ENCODE peak calls at places on chromosomes 2 and 18, in eight cellular contexts. X, L, Y, A, I, B, U and J are unnamed samples. For H3K36me3, the result is how much of the 10 kb centered on the place peaks cover.

GRCh38 chr2:241009601-241010530 is 11.4 kb downstream of the SNED1 start:
- DNase-seq in X (peak), L (peak), Y (peak), A (peak), I (no peak), B (peak), U (peak), J (no peak)

GRCh38 chr2:64639691-64640090 is 14.0 kb downstream of the SERTAD2 start:
- DNase-seq in X (no peak), L (no peak), Y (no peak), A (no peak), I (no peak), B (no peak), U (no peak), J (no peak)

GRCh38 chr2:237475704-237476107 is 11.3 kb upstream of the MLPH start:
- DNase-seq in X (no peak), L (peak), Y (peak), A (no peak), I (peak), B (no peak), U (no peak), J (no peak)

GRCh38 chr2:239593965-239594771 is 193.3 kb upstream of the HDAC4 start:
- DNase-seq in X (no peak), L (no peak), Y (peak), A (peak), I (no peak), B (no peak), U (peak), J (no peak)

GRCh38 chr18:52903858-52904257 is 563.9 kb downstream of the DCC start:
- DNase-seq in X (no peak), L (peak), Y (peak), A (peak), I (peak), B (no peak), U (peak), J (no peak)

GRCh38 chr2:207256026-207256425 is 90.3 kb upstream of the KLF7 start:
- DNase-seq in X (no peak), L (no peak), Y (no peak), A (no peak), I (no peak), B (no peak), U (no peak), J (no peak)

GRCh38 chr18:44589709-44590108 is 91.0 kb upstream of the SETBP1 start:
- DNase-seq in X (peak), L (peak), Y (no peak), A (no peak), I (no peak), B (no peak), U (no peak), J (no peak)

GRCh38 chr2:86249176-86249842 is 50.1 kb downstream of the MRPL35 start:
- DNase-seq in X (peak), L (peak), Y (no peak), A (no peak), I (peak), B (no peak), U (peak), J (peak)

GRCh38 chr2:80078290-80079036 is 226.1 kb downstream of the LRRTM1 start:
- DNase-seq in X (no peak), L (no peak), Y (no peak), A (no peak), I (no peak), B (no peak), U (no peak), J (no peak)

GRCh38 chr2:102630458-102630857 is 11.1 kb downstream of the SLC9A2 start:
- DNase-seq in X (no peak), L (no peak), Y (no peak), A (no peak), I (no peak), B (no peak), U (no peak), J (no peak)

GRCh38 chr18:21638822-21639221 is 26.7 kb downstream of the SNRPD1 start:
- DNase-seq in X (no peak), L (no peak), Y (no peak), A (no peak), I (no peak), B (no peak), U (no peak), J (no peak)

GRCh38 chr2:5227062-5227699 is 465.0 kb upstream of the SOX11 start:
- DNase-seq in X (no peak), L (no peak), Y (no peak), A (no peak), I (no peak), B (no peak), U (no peak), J (peak)

GRCh38 chr2:212863185-212863588 is 288.2 kb downstream of the IKZF2 start:
- DNase-seq in X (no peak), L (peak), Y (peak), A (peak), I (peak), B (no peak), U (no peak), J (no peak)

GRCh38 chr2:240502059-240502429 is 55.7 kb downstream of the ANKMY1 start:
- DNase-seq in X (no peak), L (no peak), Y (peak), A (no peak), I (no peak), B (no peak), U (no peak), J (no peak)

GRCh38 chr2:110789706-110790105 is 57.3 kb downstream of the ACOXL start:
- DNase-seq in X (no peak), L (no peak), Y (no peak), A (no peak), I (no peak), B (no peak), U (no peak), J (no peak)

GRCh38 chr2:169528271-169528701 is 18.8 kb downstream of the KLHL41 start:
- DNase-seq in X (no peak), L (peak), Y (peak), A (peak), I (peak), B (peak), U (peak), J (peak)

GRCh38 chr2:118940486-118941120 is 1.4 kb upstream of the MARCO start:
- DNase-seq in X (no peak), L (no peak), Y (peak), A (no peak), I (no peak), B (no peak), U (peak), J (no peak)

GRCh38 chr2:165016772-165017411 is 61.6 kb upstream of the SLC38A11 start:
- DNase-seq in X (peak), L (peak), Y (no peak), A (no peak), I (peak), B (no peak), U (peak), J (no peak)

GRCh38 chr2:223586261-223586660 is 15.9 kb downstream of the SCG2 start:
- DNase-seq in X (peak), L (peak), Y (no peak), A (no peak), I (no peak), B (no peak), U (no peak), J (no peak)

GRCh38 chr2:128589681-128590080 is 271.0 kb upstream of the HS6ST1 start:
- DNase-seq in X (no peak), L (no peak), Y (no peak), A (no peak), I (no peak), B (no peak), U (no peak), J (no peak)

GRCh38 chr18:3447035-3447894 is 2.7 kb upstream of the TGIF1 start:
- DNase-seq in X (no peak), L (peak), Y (peak), A (no peak), I (no peak), B (no peak), U (peak), J (no peak)

GRCh38 chr2:205689837-205690236 is 7.5 kb downstream of the NRP2 start:
- DNase-seq in X (no peak), L (no peak), Y (no peak), A (no peak), I (no peak), B (no peak), U (no peak), J (no peak)

GRCh38 chr2:23685201-23685600 is 241.7 kb downstream of the ATAD2B start:
- DNase-seq in X (no peak), L (peak), Y (no peak), A (no peak), I (no peak), B (peak), U (no peak), J (no peak)

GRCh38 chr2:61707984-61708852 is 145.6 kb downstream of the FAM161A start:
- DNase-seq in X (no peak), L (peak), Y (no peak), A (no peak), I (no peak), B (no peak), U (peak), J (peak)

GRCh38 chr18:59760212-59760997 is 63.2 kb upstream of the CCBE1 start:
- DNase-seq in X (no peak), L (no peak), Y (no peak), A (no peak), I (no peak), B (no peak), U (no peak), J (no peak)

GRCh38 chr2:136246086-136246669 is 128.2 kb upstream of the CXCR4 start:
- DNase-seq in X (no peak), L (peak), Y (peak), A (no peak), I (peak), B (peak), U (peak), J (no peak)

GRCh38 chr2:217515615-217516309 is 487.0 kb downstream of the TNS1 start:
- DNase-seq in X (no peak), L (no peak), Y (no peak), A (no peak), I (no peak), B (no peak), U (peak), J (no peak)

GRCh38 chr2:205759732-205760516 is 77.6 kb downstream of the NRP2 start:
- DNase-seq in X (no peak), L (no peak), Y (no peak), A (no peak), I (no peak), B (no peak), U (no peak), J (no peak)

GRCh38 chr2:239944706-239945551 is 80.2 kb downstream of the NDUFA10 start:
- DNase-seq in X (no peak), L (no peak), Y (peak), A (peak), I (no peak), B (peak), U (peak), J (no peak)

GRCh38 chr2:70616168-70616694 is 62.6 kb upstream of the TGFA start:
- DNase-seq in X (no peak), L (peak), Y (no peak), A (peak), I (no peak), B (peak), U (no peak), J (no peak)

GRCh38 chr18:37484893-37485834 is 80.4 kb downstream of the CELF4 start:
- DNase-seq in X (no peak), L (peak), Y (no peak), A (no peak), I (no peak), B (no peak), U (peak), J (peak)

GRCh38 chr2:99804969-99805368 is 315.2 kb upstream of the REV1 start:
- DNase-seq in X (no peak), L (peak), Y (no peak), A (no peak), I (no peak), B (no peak), U (no peak), J (no peak)

GRCh38 chr2:148209598-148209997 is 188.7 kb downstream of the MBD5 start:
- DNase-seq in X (no peak), L (no peak), Y (no peak), A (no peak), I (peak), B (no peak), U (peak), J (no peak)

GRCh38 chr2:5074738-5075137 is 617.4 kb upstream of the SOX11 start:
- DNase-seq in X (no peak), L (no peak), Y (no peak), A (no peak), I (no peak), B (no peak), U (no peak), J (no peak)

GRCh38 chr2:48723125-48723524 is 32.4 kb downstream of the LHCGR start:
- DNase-seq in X (peak), L (peak), Y (no peak), A (no peak), I (no peak), B (no peak), U (no peak), J (peak)

GRCh38 chr2:131140581-131140980 is 35.4 kb downstream of the PLEKHB2 start:
- DNase-seq in X (no peak), L (no peak), Y (no peak), A (no peak), I (no peak), B (no peak), U (no peak), J (no peak)

GRCh38 chr2:231421051-231421580 is 25.6 kb downstream of the B3GNT7 start:
- DNase-seq in X (no peak), L (no peak), Y (no peak), A (no peak), I (no peak), B (no peak), U (no peak), J (no peak)

GRCh38 chr2:54955674-54956391 is 94.4 kb downstream of the RTN4 start:
- DNase-seq in X (no peak), L (peak), Y (no peak), A (no peak), I (no peak), B (no peak), U (no peak), J (no peak)

GRCh38 chr2:128477891-128478290 is 159.2 kb upstream of the HS6ST1 start:
- DNase-seq in X (no peak), L (no peak), Y (no peak), A (no peak), I (no peak), B (no peak), U (no peak), J (no peak)

GRCh38 chr2:40401896-40402295 is 50.0 kb downstream of the SLC8A1 start:
- DNase-seq in X (peak), L (peak), Y (no peak), A (no peak), I (no peak), B (no peak), U (no peak), J (peak)
- H3K4me3 ChIP-seq in X (no peak), L (no peak), Y (no peak), A (no peak), I (no peak), B (no peak), U (no peak), J (no peak)

GRCh38 chr2:38572167-38572566 is 30.6 kb downstream of the HNRNPLL start:
- DNase-seq in X (peak), L (peak), Y (no peak), A (no peak), I (no peak), B (no peak), U (no peak), J (peak)
- H3K36me3 ChIP-seq in X (under half), L (under half), Y (half or more), A (under half), I (under half), B (under half), U (half or more), J (under half)

DNA sequence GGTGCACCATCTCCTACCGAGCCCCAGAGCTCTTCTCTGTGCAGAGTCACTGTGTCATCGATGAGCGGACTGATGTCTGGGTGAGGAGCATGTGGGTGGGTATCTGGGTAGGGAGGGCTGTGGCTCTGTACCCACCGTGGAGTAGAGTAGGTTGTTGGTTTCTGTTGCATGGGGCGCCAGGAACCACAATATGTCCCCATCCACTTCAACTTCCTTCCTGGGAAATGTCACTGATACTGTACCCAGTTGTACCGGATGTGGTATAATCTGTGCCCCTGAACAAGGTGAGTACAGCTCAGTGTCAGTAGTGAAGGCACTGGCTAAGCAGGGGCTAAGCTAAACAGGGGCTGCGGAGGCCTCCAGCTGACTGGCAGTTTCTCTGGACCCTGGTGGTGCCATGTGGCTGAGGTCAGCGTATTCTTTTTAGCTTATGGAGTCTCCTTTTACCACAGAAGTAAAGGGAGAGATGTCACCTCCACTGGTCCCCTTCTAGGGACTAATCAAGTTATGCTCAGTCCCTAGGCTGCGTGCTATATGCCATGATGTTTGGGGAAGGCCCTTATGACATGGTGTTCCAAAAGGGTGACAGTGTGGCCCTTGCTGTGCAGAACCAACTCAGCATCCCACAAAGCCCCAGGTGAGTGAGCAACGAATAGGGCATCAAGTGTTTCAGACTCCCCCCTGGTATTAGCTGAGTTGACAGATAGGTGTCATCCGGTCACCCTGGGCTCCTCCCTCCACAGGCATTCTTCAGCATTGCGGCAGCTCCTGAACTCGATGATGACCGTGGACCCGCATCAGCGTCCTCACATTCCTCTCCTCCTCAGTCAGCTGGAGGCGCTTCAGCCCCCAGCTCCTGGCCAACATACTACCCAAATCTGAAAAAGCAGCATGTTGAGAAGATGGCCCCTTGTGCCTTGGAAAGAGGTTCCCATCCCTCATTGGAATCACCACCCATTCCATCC is 2.7 kb downstream of the STK16 start:
- DNase-seq in X (no peak), L (no peak), Y (no peak), A (no peak), I (peak), B (no peak), U (no peak), J (no peak)
- TF ChIP-seq CTCF in X (no peak), L (no peak), Y (no peak), A (no peak), I (peak), B (no peak), U (no peak), J (no peak)

GRCh38 chr2:37655442-37655841 is 16.0 kb downstream of the CDC42EP3 start:
- DNase-seq in X (no peak), L (peak), Y (no peak), A (no peak), I (no peak), B (no peak), U (no peak), J (no peak)
- H3K4me3 ChIP-seq in X (no peak), L (no peak), Y (no peak), A (no peak), I (peak), B (no peak), U (no peak), J (no peak)

DNA sequence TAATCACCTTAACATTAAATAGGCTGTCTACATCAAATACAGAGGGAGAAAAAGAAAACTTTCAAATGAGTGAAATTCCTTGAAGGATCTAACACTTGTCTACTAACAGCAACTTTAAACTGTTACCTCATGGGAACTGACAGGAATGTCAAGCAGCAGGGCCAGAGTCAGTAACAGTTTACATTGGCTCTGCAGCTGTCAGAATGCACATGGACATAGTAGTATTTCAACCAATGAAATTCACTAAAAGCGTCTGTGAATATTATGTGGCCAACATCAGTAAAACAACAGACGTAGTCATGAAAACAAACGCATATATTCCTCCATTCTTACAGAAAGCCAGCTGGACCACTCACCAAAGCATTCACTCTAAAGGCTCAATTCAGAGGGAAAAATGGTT is 79.3 kb upstream of the RNU4ATAC start:
- DNase-seq in X (no peak), L (no peak), Y (no peak), A (no peak), I (no peak), B (no peak), U (no peak), J (no peak)
- H3K36me3 ChIP-seq in X (under half), L (under half), Y (half or more), A (under half), I (half or more), B (under half), U (half or more), J (under half)

GRCh38 chr2:181741756-181742155 is 61.4 kb upstream of the NEUROD1 start:
- DNase-seq in X (no peak), L (peak), Y (no peak), A (no peak), I (no peak), B (no peak), U (no peak), J (no peak)

GRCh38 chr2:181738483-181739015 is 58.2 kb upstream of the NEUROD1 start:
- DNase-seq in X (no peak), L (no peak), Y (no peak), A (no peak), I (no peak), B (no peak), U (no peak), J (no peak)

GRCh38 chr2:181742361-181742760 is 62.0 kb upstream of the NEUROD1 start:
- DNase-seq in X (no peak), L (no peak), Y (no peak), A (no peak), I (no peak), B (no peak), U (no peak), J (no peak)

GRCh38 chr2:181742908-181743722 is 62.8 kb upstream of the NEUROD1 start:
- DNase-seq in X (no peak), L (peak), Y (no peak), A (no peak), I (peak), B (no peak), U (peak), J (peak)

DNA sequence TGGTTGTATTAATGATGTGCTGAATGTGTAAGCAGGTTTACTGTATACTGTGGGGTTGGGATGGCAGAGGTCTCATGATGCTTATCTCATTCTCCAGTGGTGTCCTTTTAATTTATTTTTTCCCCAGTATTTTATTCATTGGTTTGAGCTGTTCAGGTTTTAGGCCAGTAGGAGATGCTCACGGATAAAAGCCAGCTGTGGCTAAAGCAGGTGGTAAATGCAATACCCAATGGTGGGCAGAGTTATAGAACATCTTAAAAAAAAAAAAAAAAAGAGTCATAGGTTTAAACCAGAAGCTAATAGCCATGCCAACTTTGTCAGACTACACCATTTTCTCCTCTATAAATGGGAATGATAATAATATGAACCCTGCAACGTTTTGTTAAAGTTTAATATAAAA is 57.8 kb upstream of the NEUROD1 start:
- DNase-seq in X (no peak), L (peak), Y (no peak), A (no peak), I (peak), B (no peak), U (no peak), J (no peak)
- TF ChIP-seq CTCF in X (peak), L (no peak), Y (no peak), A (no peak), I (peak), B (peak), U (no peak), J (peak)

GRCh38 chr2:163737169-163737439 is 1.3 kb upstream of the FIGN start:
- DNase-seq in X (no peak), L (no peak), Y (no peak), A (no peak), I (no peak), B (no peak), U (no peak), J (no peak)
- H3K4me3 ChIP-seq in X (peak), L (no peak), Y (peak), A (no peak), I (no peak), B (peak), U (no peak), J (peak)

GRCh38 chr18:10228380-10228779 is 226.1 kb upstream of the APCDD1 start:
- DNase-seq in X (no peak), L (no peak), Y (no peak), A (no peak), I (no peak), B (no peak), U (no peak), J (no peak)
- H3K36me3 ChIP-seq in X (under half), L (under half), Y (under half), A (under half), I (under half), B (under half), U (under half), J (under half)